ENCODE peak calls at places on chromosomes 5 and 9, in seven cellular contexts. B, E, L, A, S, G and V are unnamed samples.

GRCh38 chr5:107571621-107572489 is 98.9 kb downstream of the EFNA5 start:
- DNase-seq in B (peak), E (peak), L (peak), A (peak), S (peak), G (peak), V (peak)

GRCh38 chr5:158947831-158948230 is 151.9 kb downstream of the EBF1 start:
- DNase-seq in B (no peak), E (no peak), L (no peak), A (no peak), S (no peak), G (no peak), V (no peak)

GRCh38 chr9:84296146-84296843 is 44.3 kb downstream of the SLC28A3 start:
- DNase-seq in B (no peak), E (no peak), L (peak), A (no peak), S (no peak), G (no peak), V (no peak)

GRCh38 chr9:137589441-137590122 is 730 bp downstream of the ZMYND19 start:
- DNase-seq in B (peak), E (no peak), L (no peak), A (no peak), S (no peak), G (no peak), V (no peak)

GRCh38 chr9:36268007-36268427 is 9.8 kb upstream of the GNE start:
- DNase-seq in B (no peak), E (no peak), L (no peak), A (no peak), S (no peak), G (no peak), V (no peak)

GRCh38 chr5:65927497-65928340 is 1.3 kb downstream of the ERBIN start:
- DNase-seq in B (peak), E (peak), L (no peak), A (no peak), S (no peak), G (peak), V (no peak)

GRCh38 chr5:74916831-74917710 is 50.9 kb upstream of the FAM169A start:
- DNase-seq in B (no peak), E (peak), L (no peak), A (no peak), S (no peak), G (no peak), V (peak)

GRCh38 chr5:68141494-68141893 is 74.1 kb upstream of the PIK3R1 start:
- DNase-seq in B (no peak), E (no peak), L (peak), A (no peak), S (no peak), G (no peak), V (no peak)

GRCh38 chr5:146561711-146562110 is 45.7 kb upstream of the GPR151 start:
- DNase-seq in B (no peak), E (no peak), L (no peak), A (no peak), S (no peak), G (no peak), V (no peak)

GRCh38 chr9:127122176-127123151 is at the start of gene ANGPTL2:
- DNase-seq in B (peak), E (peak), L (no peak), A (no peak), S (peak), G (no peak), V (no peak)

GRCh38 chr9:103537426-103537825 is 542.3 kb downstream of the CYLC2 start:
- DNase-seq in B (no peak), E (no peak), L (no peak), A (no peak), S (no peak), G (no peak), V (no peak)

GRCh38 chr5:124822647-124823046 is 76.2 kb upstream of the ZNF608 start:
- DNase-seq in B (no peak), E (no peak), L (no peak), A (no peak), S (no peak), G (no peak), V (no peak)

GRCh38 chr9:33408087-33408486 is 5.7 kb upstream of the AQP7 start:
- DNase-seq in B (no peak), E (no peak), L (no peak), A (no peak), S (no peak), G (no peak), V (no peak)

GRCh38 chr5:1517838-1518237 is 5.9 kb downstream of the LPCAT1 start:
- DNase-seq in B (no peak), E (no peak), L (no peak), A (no peak), S (no peak), G (no peak), V (no peak)

GRCh38 chr5:171137768-171138540 is 171.1 kb upstream of the TLX3 start:
- DNase-seq in B (no peak), E (no peak), L (no peak), A (no peak), S (no peak), G (no peak), V (no peak)

GRCh38 chr5:56112526-56113121 is 117.9 kb upstream of the IL6ST start:
- DNase-seq in B (no peak), E (no peak), L (no peak), A (no peak), S (no peak), G (no peak), V (no peak)

GRCh38 chr5:68932830-68933434 is 160.9 kb upstream of the SLC30A5 start:
- DNase-seq in B (no peak), E (no peak), L (no peak), A (peak), S (no peak), G (peak), V (no peak)

GRCh38 chr5:35922468-35922867 is 16.0 kb downstream of the CAPSL start:
- DNase-seq in B (no peak), E (no peak), L (no peak), A (no peak), S (no peak), G (no peak), V (no peak)

GRCh38 chr5:56303511-56303910 is 70.4 kb upstream of the ANKRD55 start:
- DNase-seq in B (no peak), E (no peak), L (no peak), A (no peak), S (no peak), G (peak), V (no peak)

GRCh38 chr5:172245046-172245445 is 38.5 kb downstream of the UBTD2 start:
- DNase-seq in B (no peak), E (no peak), L (no peak), A (no peak), S (no peak), G (no peak), V (no peak)

GRCh38 chr9:35162605-35163315 is 951 bp downstream of the UNC13B start:
- DNase-seq in B (peak), E (no peak), L (no peak), A (no peak), S (no peak), G (no peak), V (no peak)

GRCh38 chr5:132459983-132460834 is 30.4 kb downstream of the IRF1 start:
- DNase-seq in B (no peak), E (no peak), L (no peak), A (no peak), S (no peak), G (peak), V (no peak)

GRCh38 chr9:6538666-6539071 is 106.9 kb downstream of the GLDC start:
- DNase-seq in B (no peak), E (no peak), L (no peak), A (no peak), S (no peak), G (no peak), V (no peak)

GRCh38 chr5:171420429-171421231 is 1.2 kb downstream of the FGF18 start:
- DNase-seq in B (peak), E (no peak), L (no peak), A (no peak), S (no peak), G (no peak), V (no peak)

GRCh38 chr5:90402521-90403255 is 6.9 kb downstream of the CETN3 start:
- DNase-seq in B (no peak), E (no peak), L (no peak), A (no peak), S (no peak), G (no peak), V (no peak)

GRCh38 chr9:111029260-111029659 is 9.0 kb downstream of the LPAR1 start:
- DNase-seq in B (no peak), E (no peak), L (no peak), A (no peak), S (no peak), G (no peak), V (no peak)

GRCh38 chr5:142316051-142316450 is 8.8 kb downstream of the SPRY4 start:
- DNase-seq in B (peak), E (no peak), L (no peak), A (no peak), S (no peak), G (no peak), V (no peak)

GRCh38 chr5:142617416-142617815 is 68.5 kb downstream of the FGF1 start:
- DNase-seq in B (no peak), E (no peak), L (no peak), A (no peak), S (no peak), G (no peak), V (no peak)

GRCh38 chr9:105693435-105694275 is 686 bp upstream of the TMEM38B start:
- DNase-seq in B (peak), E (no peak), L (no peak), A (no peak), S (no peak), G (peak), V (no peak)

GRCh38 chr5:122959740-122960450 is 76.6 kb downstream of the PPIC start:
- DNase-seq in B (no peak), E (no peak), L (no peak), A (no peak), S (no peak), G (no peak), V (no peak)

GRCh38 chr9:121638399-121638798 is 13.0 kb upstream of the DAB2IP start:
- DNase-seq in B (no peak), E (no peak), L (no peak), A (no peak), S (no peak), G (no peak), V (no peak)

GRCh38 chr5:139569276-139569955 is 8.3 kb downstream of the UBE2D2 start:
- DNase-seq in B (no peak), E (no peak), L (no peak), A (no peak), S (no peak), G (no peak), V (no peak)

GRCh38 chr9:21770877-21771560 is 31.4 kb upstream of the MTAP start:
- DNase-seq in B (no peak), E (no peak), L (no peak), A (peak), S (no peak), G (no peak), V (no peak)

GRCh38 chr5:128498844-128499455 is 39.1 kb downstream of the FBN2 start:
- DNase-seq in B (peak), E (no peak), L (no peak), A (peak), S (no peak), G (peak), V (no peak)

GRCh38 chr5:74124826-74125225 is 498.8 kb downstream of the ARHGEF28 start:
- DNase-seq in B (no peak), E (no peak), L (no peak), A (no peak), S (no peak), G (no peak), V (no peak)

GRCh38 chr5:87845734-87846133 is 422.9 kb downstream of the TMEM161B start:
- DNase-seq in B (no peak), E (no peak), L (no peak), A (no peak), S (no peak), G (no peak), V (no peak)

GRCh38 chr5:12023614-12024241 is 119.5 kb upstream of the CTNND2 start:
- DNase-seq in B (peak), E (peak), L (peak), A (no peak), S (no peak), G (peak), V (peak)

GRCh38 chr9:77022783-77023440 is 3.5 kb downstream of the FOXB2 start:
- DNase-seq in B (peak), E (no peak), L (no peak), A (no peak), S (no peak), G (no peak), V (no peak)

GRCh38 chr5:150616024-150616470 is 24.4 kb upstream of the SYNPO start:
- DNase-seq in B (peak), E (peak), L (no peak), A (no peak), S (no peak), G (peak), V (no peak)

GRCh38 chr5:31990701-31991110 is 183.4 kb downstream of the GOLPH3 start:
- DNase-seq in B (no peak), E (no peak), L (no peak), A (no peak), S (no peak), G (no peak), V (no peak)

GRCh38 chr5:31990296-31990695 is 183.8 kb downstream of the GOLPH3 start:
- DNase-seq in B (no peak), E (no peak), L (no peak), A (no peak), S (no peak), G (no peak), V (no peak)

GRCh38 chr5:31984691-31985090 is 189.4 kb downstream of the GOLPH3 start:
- DNase-seq in B (no peak), E (no peak), L (no peak), A (no peak), S (no peak), G (no peak), V (no peak)

GRCh38 chr5:31986101-31986500 is 188.0 kb downstream of the GOLPH3 start:
- DNase-seq in B (no peak), E (no peak), L (no peak), A (no peak), S (no peak), G (no peak), V (no peak)

DNA sequence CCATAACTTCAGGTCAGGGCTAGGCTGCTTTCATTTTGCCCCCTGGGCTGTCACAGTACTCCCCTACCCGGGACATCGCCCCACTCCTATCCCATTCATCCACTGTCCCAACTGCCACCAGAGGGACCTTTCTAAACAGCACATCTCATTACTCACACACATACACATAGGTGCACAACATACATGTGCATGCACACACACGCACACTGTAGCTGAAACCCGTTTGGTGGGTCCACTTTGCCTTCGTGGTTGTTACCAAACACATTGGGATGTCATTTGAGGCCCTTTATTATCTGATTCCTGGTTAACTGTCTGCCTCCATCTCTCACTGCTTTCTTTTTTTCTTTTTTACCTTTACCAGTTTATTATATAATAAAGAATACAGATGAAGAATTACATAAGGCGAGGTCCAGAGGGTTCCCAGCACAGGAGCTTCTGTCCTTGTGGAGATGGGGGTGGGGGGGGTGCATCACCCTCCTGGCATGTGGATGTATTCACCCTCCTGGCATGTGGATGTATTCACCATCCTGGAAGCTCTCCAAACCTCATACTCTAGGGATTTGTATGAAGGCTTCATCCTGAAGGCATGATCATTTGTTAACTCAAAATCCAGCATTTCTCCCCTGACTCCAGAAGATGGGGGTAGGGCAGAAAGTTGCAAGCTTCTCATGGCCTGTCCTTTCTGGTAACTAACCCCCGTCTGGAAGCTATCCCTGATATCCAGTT is 186.0 kb downstream of the GOLPH3 start:
- DNase-seq in B (no peak), E (no peak), L (no peak), A (peak), S (no peak), G (no peak), V (no peak)
- TF ChIP-seq SIN3A in B (no peak), E (no peak), L (no peak), A (no peak), S (no peak), G (no peak), V (no peak)

GRCh38 chr5:168747987-168748777 is 169.0 kb upstream of the PANK3 start:
- DNase-seq in B (peak), E (peak), L (no peak), A (peak), S (peak), G (peak), V (peak)

GRCh38 chr5:168752416-168753190 is 173.4 kb upstream of the PANK3 start:
- DNase-seq in B (no peak), E (no peak), L (no peak), A (no peak), S (no peak), G (no peak), V (no peak)

GRCh38 chr5:168749391-168750100 is 170.4 kb upstream of the PANK3 start:
- DNase-seq in B (no peak), E (no peak), L (no peak), A (no peak), S (no peak), G (no peak), V (no peak)

GRCh38 chr5:168752012-168752411 is 172.8 kb upstream of the PANK3 start:
- DNase-seq in B (no peak), E (no peak), L (no peak), A (no peak), S (no peak), G (no peak), V (no peak)

GRCh38 chr5:168750926-168751325 is 171.8 kb upstream of the PANK3 start:
- DNase-seq in B (no peak), E (no peak), L (no peak), A (no peak), S (no peak), G (no peak), V (no peak)
- TF ChIP-seq CTCF in B (no peak), E (no peak), L (no peak), A (no peak), S (no peak), G (no peak), V (no peak)

GRCh38 chr5:32206799-32207634 is 32.9 kb upstream of the GOLPH3 start:
- DNase-seq in B (no peak), E (no peak), L (no peak), A (no peak), S (no peak), G (no peak), V (no peak)
- TF ChIP-seq SIN3A in B (no peak), E (no peak), L (no peak), A (no peak), S (no peak), G (no peak), V (no peak)

GRCh38 chr9:117936185-117936758 is 232.1 kb downstream of the TLR4 start:
- DNase-seq in B (peak), E (no peak), L (peak), A (no peak), S (no peak), G (no peak), V (no peak)

GRCh38 chr9:117938086-117938485 is 233.9 kb downstream of the TLR4 start:
- DNase-seq in B (no peak), E (no peak), L (no peak), A (no peak), S (no peak), G (no peak), V (no peak)

GRCh38 chr9:117938896-117939295 is 234.7 kb downstream of the TLR4 start:
- DNase-seq in B (no peak), E (no peak), L (no peak), A (no peak), S (no peak), G (no peak), V (no peak)
- TF ChIP-seq CTCF in B (no peak), E (no peak), L (no peak), A (no peak), S (no peak), G (no peak), V (no peak)

DNA sequence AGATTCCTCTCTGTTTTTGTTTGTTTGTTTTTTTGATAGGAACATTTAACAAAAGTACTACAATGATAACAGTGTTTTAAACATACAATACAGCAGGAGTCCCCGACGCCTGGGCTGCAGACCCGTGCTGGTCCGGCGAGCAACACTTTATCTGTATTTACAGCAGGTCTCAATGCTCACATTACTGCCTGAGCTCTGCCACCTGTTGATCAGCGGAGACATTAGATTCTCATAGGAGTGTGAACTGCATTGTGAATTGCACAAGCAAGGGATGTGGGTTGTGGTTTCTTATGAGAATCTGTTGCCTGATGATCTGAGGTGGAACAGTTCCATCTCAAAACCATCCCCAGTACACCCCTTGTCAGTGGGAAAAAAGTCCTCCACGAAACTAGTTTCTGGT is 1068.5 kb upstream of the CDH10 start:
- DNase-seq in B (no peak), E (no peak), L (peak), A (no peak), S (peak), G (peak), V (no peak)
- TF ChIP-seq SIN3A in B (no peak), E (no peak), L (no peak), A (no peak), S (no peak), G (no peak), V (no peak)

GRCh38 chr5:169850407-169850806 is 129.9 kb downstream of the INSYN2B start:
- DNase-seq in B (no peak), E (no peak), L (no peak), A (no peak), S (no peak), G (peak), V (no peak)
- TF ChIP-seq CTCF in B (peak), E (no peak), L (no peak), A (peak), S (no peak), G (peak), V (peak)

DNA sequence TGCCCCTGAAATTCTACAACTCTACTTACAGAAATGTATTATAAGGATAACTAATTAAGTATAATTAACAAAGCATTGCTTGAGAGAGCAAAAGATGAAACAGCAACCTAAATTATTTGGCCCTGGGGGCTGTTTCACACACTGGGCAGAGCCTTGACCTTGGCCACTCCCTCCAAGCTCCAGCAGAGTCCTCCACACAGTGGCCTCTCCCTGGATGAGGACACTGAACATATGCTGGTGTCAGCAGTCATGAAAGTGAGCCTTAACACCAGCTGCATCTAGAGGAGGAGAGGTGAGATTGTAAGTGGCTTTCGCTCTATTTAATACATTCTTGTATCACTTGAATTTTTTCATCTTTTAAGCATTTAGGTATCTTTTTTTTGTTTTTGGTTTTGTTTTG is 23.3 kb upstream of the ZDHHC12 start:
- DNase-seq in B (no peak), E (no peak), L (no peak), A (no peak), S (no peak), G (no peak), V (no peak)
- TF ChIP-seq SIN3A in B (no peak), E (no peak), L (no peak), A (no peak), S (no peak), G (no peak), V (no peak)